ENCODE peak calls at places on chromosomes 5 and 9, in four cellular contexts. S is IMR-90, K is K562, D is HepG2. W is an unnamed sample.

GRCh38 chr5:103674739-103675138 is 112.2 kb upstream of the NUDT12 start:
- DNase-seq in S (peak; percentile 17), K (no peak), D (no peak), W (no peak)

GRCh38 chr9:100087218-100087617 is 11.6 kb downstream of the ERP44 start:
- DNase-seq in S (peak; percentile 65), K (no peak), D (no peak), W (no peak)

GRCh38 chr5:172502969-172503368 is 48.6 kb upstream of the SH3PXD2B start:
- DNase-seq in S (no peak), K (no peak), D (peak; percentile 6), W (peak; percentile 27)

GRCh38 chr9:135230817-135231520 is 143.5 kb downstream of the OLFM1 start:
- DNase-seq in S (no peak), K (no peak), D (no peak), W (no peak)

GRCh38 chr9:76115982-76116646 is 225.6 kb downstream of the PCSK5 start:
- DNase-seq in S (no peak), K (no peak), D (no peak), W (no peak)

GRCh38 chr9:134991808-134992754 is 74.4 kb upstream of the FCN1 start:
- DNase-seq in S (no peak), K (no peak), D (no peak), W (no peak)

GRCh38 chr9:89022902-89023301 is 31.6 kb downstream of the S1PR3 start:
- DNase-seq in S (peak; percentile 79), K (no peak), D (no peak), W (no peak)

GRCh38 chr9:109972026-109973005 is 192.3 kb downstream of the PALM2AKAP2 start:
- DNase-seq in S (no peak), K (peak; percentile 14), D (no peak), W (no peak)

GRCh38 chr5:132205385-132206125 is 22.1 kb downstream of the P4HA2 start:
- DNase-seq in S (peak; percentile 25), K (no peak), D (no peak), W (no peak)

GRCh38 chr5:73997936-73998335 is 371.9 kb downstream of the ARHGEF28 start:
- DNase-seq in S (no peak), K (no peak), D (no peak), W (no peak)

GRCh38 chr5:23330726-23331125 is 176.7 kb upstream of the PRDM9 start:
- DNase-seq in S (no peak), K (no peak), D (no peak), W (no peak)

GRCh38 chr9:5510360-5510931 is at the start of gene PDCD1LG2:
- DNase-seq in S (peak; percentile 84), K (no peak), D (no peak), W (no peak)

GRCh38 chr5:124043456-124043855 is 531.5 kb downstream of the CSNK1G3 start:
- DNase-seq in S (no peak), K (no peak), D (peak; percentile 2), W (peak; percentile 7)

GRCh38 chr9:91433180-91433579 is 9.5 kb upstream of the NFIL3 start:
- DNase-seq in S (peak; percentile 98), K (no peak), D (peak; percentile 71), W (peak; percentile 91)

GRCh38 chr9:68702493-68702892 is 2.5 kb upstream of the PIP5K1B start:
- DNase-seq in S (peak; percentile 11), K (peak; percentile 18), D (peak; percentile 14), W (no peak)

GRCh38 chr9:35661756-35662350 is 3.1 kb downstream of the ARHGEF39 start:
- DNase-seq in S (no peak), K (no peak), D (peak; percentile 42), W (no peak)

GRCh38 chr9:130847306-130848217 is 12.5 kb downstream of the ABL1 start:
- DNase-seq in S (peak; percentile 100), K (no peak), D (peak; percentile 43), W (peak; percentile 90)

GRCh38 chr9:88342246-88342645 is 46.0 kb upstream of the SPIN1 start:
- DNase-seq in S (peak; percentile 12), K (no peak), D (no peak), W (no peak)

GRCh38 chr5:123549256-123549904 is 37.4 kb downstream of the CSNK1G3 start:
- DNase-seq in S (no peak), K (no peak), D (no peak), W (no peak)

GRCh38 chr5:42570946-42571625 is 147.8 kb downstream of the GHR start:
- DNase-seq in S (peak; percentile 1), K (no peak), D (no peak), W (no peak)

GRCh38 chr5:132294728-132295504 is 722 bp downstream of the SLC22A4 start:
- DNase-seq in S (peak; percentile 79), K (peak; percentile 63), D (no peak), W (peak; percentile 83)

GRCh38 chr5:171152382-171152781 is 156.7 kb upstream of the TLX3 start:
- DNase-seq in S (peak; percentile 54), K (no peak), D (no peak), W (peak; percentile 51)

GRCh38 chr5:31918739-31919138 is 255.4 kb downstream of the GOLPH3 start:
- DNase-seq in S (no peak), K (no peak), D (no peak), W (no peak)

GRCh38 chr5:65861830-65862241 is 64.5 kb upstream of the ERBIN start:
- DNase-seq in S (peak; percentile 92), K (no peak), D (no peak), W (peak; percentile 69)

DNA sequence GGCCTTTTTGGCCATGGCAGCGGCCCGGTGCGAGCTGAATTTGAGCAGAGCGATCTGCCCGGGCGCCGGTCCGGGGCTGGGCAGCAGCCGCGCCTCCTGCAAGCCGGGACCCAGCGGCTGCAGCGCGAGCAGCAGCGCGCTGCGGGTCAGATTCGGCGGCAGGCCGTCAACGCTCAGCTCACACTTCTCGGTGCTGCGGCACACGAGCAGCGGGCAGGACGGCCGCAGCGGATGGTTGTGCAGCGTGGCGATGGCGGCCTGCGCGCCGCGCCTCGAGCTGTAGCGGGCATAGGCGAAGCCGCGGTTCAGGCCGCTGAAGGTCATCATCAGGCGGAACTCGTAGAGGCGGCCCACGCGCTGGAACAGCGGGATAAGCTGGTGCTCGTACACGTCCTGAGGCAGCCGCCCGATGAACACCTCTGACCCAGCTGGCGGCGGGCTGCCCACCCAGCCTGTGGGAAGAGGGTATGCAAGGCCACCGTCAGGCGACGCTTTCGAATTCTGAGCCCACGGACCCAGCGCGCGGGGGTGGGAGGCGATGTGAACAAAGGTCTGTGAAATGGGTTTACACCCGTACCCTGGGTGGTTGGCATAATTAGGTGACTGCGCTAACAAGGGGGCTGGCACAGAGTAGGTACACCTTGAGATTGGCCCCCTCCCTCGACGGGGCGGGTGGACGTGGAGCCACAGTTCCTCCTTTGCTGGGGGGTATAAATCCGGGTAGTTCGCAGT is 755 bp downstream of the DND1 start:
- DNase-seq in S (no peak), K (no peak), D (no peak), W (no peak)
- TF ChIP-seq MAZ in S (no peak), K (no peak), D (no peak), W (no peak)

DNA sequence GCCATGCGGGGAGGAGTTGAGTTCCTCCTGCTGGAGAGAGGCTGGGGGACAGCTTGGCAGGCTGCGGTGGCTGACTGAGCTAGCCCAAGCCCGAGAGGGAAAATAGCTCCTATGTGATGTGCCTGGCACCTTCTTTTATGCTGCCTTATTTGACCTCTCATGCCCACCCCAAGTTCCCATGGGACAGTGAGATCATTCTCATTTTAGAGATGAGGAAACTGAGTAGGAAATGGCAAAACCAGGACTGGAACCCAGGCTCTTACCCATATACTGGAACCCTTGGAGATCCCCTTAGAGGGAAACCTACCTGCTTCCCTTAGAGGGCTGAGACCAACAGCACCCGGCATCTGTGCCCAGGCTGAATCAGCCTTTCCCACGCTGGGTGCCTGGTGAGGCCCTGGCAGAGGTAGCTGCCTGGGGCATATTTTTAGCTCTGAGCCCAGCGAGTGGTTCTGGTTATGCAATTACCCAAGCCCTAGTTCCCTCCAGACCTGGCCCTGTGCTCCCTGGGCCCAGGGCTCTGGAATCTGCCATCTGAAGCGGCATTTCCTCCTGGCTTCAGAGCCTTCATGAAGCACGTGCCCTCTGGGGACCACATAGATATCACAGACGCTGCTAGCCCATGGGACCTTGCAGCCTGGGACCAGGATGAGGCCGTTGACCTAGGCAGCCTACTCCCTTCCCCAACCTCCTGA is 23.6 kb downstream of the COL27A1 start:
- DNase-seq in S (no peak), K (no peak), D (no peak), W (no peak)
- TF ChIP-seq MAZ in S (no peak), K (no peak), D (no peak), W (no peak)

DNA sequence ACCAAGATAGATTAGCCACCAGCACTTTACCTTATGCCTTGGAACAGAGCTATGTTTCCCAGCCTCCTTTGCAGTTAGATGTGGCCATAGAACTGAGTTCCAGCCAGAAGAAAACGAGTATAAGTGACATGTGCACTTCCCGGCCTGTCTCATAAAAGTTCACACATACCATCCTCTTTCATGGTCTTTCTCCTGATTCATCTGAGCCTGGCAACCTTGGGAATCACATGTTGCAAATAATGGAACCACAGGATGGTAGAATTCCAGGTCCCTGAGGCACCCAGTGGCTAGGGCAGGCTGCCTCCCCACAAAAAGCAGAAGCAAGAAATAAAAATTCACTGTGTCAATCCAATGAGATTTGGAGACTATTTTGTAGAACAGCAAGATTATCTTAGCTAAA is 128.1 kb downstream of the PDE4D start:
- DNase-seq in S (no peak), K (no peak), D (no peak), W (no peak)
- TF ChIP-seq MAZ in S (no peak), K (no peak), D (no peak), W (no peak)

DNA sequence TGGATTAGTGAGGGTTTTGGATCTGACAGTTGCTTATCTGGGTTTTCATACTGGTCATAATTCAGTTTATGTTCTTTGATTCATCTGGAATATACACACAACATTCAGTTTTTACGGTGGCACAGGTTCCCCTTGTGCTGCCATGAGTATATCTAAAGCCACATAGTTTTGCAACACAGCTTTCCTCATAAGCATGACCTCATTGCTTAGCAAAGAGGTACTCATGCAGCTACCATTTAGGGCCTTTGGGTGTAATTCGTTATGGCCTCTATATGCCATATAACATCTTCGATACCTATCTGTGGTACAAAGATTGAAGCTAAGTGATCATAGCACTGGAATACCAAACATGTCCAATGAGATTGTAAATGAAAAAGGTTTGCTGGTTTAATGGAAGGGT is 2.9 kb upstream of the RBM22 start:
- DNase-seq in S (peak; percentile 28), K (no peak), D (no peak), W (no peak)
- TF ChIP-seq MAZ in S (no peak), K (no peak), D (no peak), W (no peak)

W was measured in A549.